ENCODE peak calls at places on chromosome 20, in six cellular contexts. E is ELF-1, M is NCI-H1092, F is KG1, L is GM23338, N is T-helper 1 cell. P is an unnamed sample.

GRCh38 chr20:38383147-38383546 is 36.9 kb downstream of the LBP start:
- DNase-seq in M (no peak), L (no peak), F (no peak), N (no peak), E (no peak), P (no peak)

GRCh38 chr20:32535953-32536823 is 48.9 kb downstream of the NOL4L start:
- DNase-seq in M (peak), F (no peak), L (peak), N (peak), E (peak), P (peak)

GRCh38 chr20:58023346-58023745 is 205.1 kb downstream of the ANKRD60 start:
- DNase-seq in N (no peak), E (no peak), F (no peak), M (no peak), L (no peak), P (no peak)

GRCh38 chr20:45037050-45037449 is 63.9 kb downstream of the KCNS1 start:
- DNase-seq in E (no peak), F (no peak), L (no peak), M (no peak), N (no peak), P (no peak)

GRCh38 chr20:10433623-10434466 is at the start of gene MKKS:
- DNase-seq in N (peak), F (peak), M (peak), E (peak), L (peak), P (peak)

GRCh38 chr20:5078399-5078958 is 41.3 kb downstream of the PCNA start:
- DNase-seq in E (no peak), F (peak), N (peak), M (no peak), L (no peak), P (no peak)

GRCh38 chr20:59823860-59824259 is 109.6 kb downstream of the SYCP2 start:
- DNase-seq in F (no peak), L (no peak), E (no peak), M (no peak), N (no peak), P (no peak)

GRCh38 chr20:41499961-41500725 is 118.0 kb downstream of the CHD6 start:
- DNase-seq in M (no peak), L (no peak), E (no peak), F (no peak), N (no peak), P (no peak)

GRCh38 chr20:34546751-34547181 is 11.8 kb upstream of the MAP1LC3A start:
- DNase-seq in M (peak), E (no peak), N (no peak), F (no peak), L (no peak), P (peak)

GRCh38 chr20:17059465-17059864 is 167.4 kb upstream of the PCSK2 start:
- DNase-seq in N (no peak), L (no peak), F (no peak), M (no peak), E (no peak), P (no peak)

GRCh38 chr20:3821996-3822395 is 1.6 kb downstream of the AP5S1 start:
- DNase-seq in E (no peak), M (no peak), F (no peak), L (no peak), N (no peak), P (no peak)

GRCh38 chr20:54622338-54623280 is 147.2 kb downstream of the DOK5 start:
- DNase-seq in E (no peak), N (no peak), F (no peak), L (no peak), M (no peak), P (no peak)

GRCh38 chr20:24808616-24809015 is 140.5 kb upstream of the CST7 start:
- DNase-seq in E (no peak), F (no peak), M (no peak), L (no peak), N (no peak), P (no peak)

GRCh38 chr20:31860431-31861345 is 9.6 kb downstream of the DUSP15 start:
- DNase-seq in E (peak), M (no peak), N (no peak), F (no peak), L (peak), P (no peak)

GRCh38 chr20:34043025-34043424 is 49.3 kb downstream of the RALY start:
- DNase-seq in F (no peak), M (no peak), L (no peak), N (no peak), E (no peak), P (no peak)

GRCh38 chr20:34945315-34946077 is 10.1 kb downstream of the GSS start:
- DNase-seq in L (no peak), F (no peak), E (no peak), M (no peak), N (no peak), P (no peak)

GRCh38 chr20:57513199-57513598 is 11.7 kb downstream of the CTCFL start:
- DNase-seq in M (no peak), E (no peak), F (no peak), N (no peak), L (no peak), P (no peak)

GRCh38 chr20:9202440-9203080 is 133.7 kb downstream of the PLCB4 start:
- DNase-seq in L (no peak), N (no peak), E (no peak), F (peak), M (no peak), P (no peak)

GRCh38 chr20:58361549-58361948 is 27.5 kb upstream of the VAPB start:
- DNase-seq in M (no peak), E (no peak), L (peak), N (no peak), F (no peak), P (no peak)

GRCh38 chr20:59945175-59945574 is 5.0 kb downstream of the FAM217B start:
- DNase-seq in E (no peak), M (no peak), L (no peak), F (no peak), N (no peak), P (no peak)

GRCh38 chr20:16556299-16556698 is 16.9 kb downstream of the KIF16B start:
- DNase-seq in M (no peak), F (no peak), N (no peak), L (no peak), E (no peak), P (no peak)

GRCh38 chr20:50572922-50573777 is 63.0 kb downstream of the PTPN1 start:
- DNase-seq in E (no peak), L (no peak), N (no peak), F (no peak), M (peak), P (no peak)

GRCh38 chr20:62590301-62591121 is 51.8 kb upstream of the SLCO4A1 start:
- DNase-seq in M (no peak), E (no peak), F (no peak), N (no peak), L (no peak), P (no peak)

GRCh38 chr20:46350201-46350985 is 42.1 kb upstream of the CDH22 start:
- DNase-seq in N (no peak), M (no peak), E (peak), F (no peak), L (peak), P (no peak)

GRCh38 chr20:63206878-63207277 is 9.1 kb downstream of the YTHDF1 start:
- DNase-seq in L (no peak), E (no peak), N (no peak), M (no peak), F (no peak), P (no peak)

GRCh38 chr20:50330504-50331313 is 140.1 kb downstream of the CEBPB start:
- DNase-seq in E (no peak), M (no peak), F (no peak), L (no peak), N (no peak), P (no peak)

GRCh38 chr20:23255658-23256385 is 94.8 kb upstream of the NXT1 start:
- DNase-seq in L (no peak), E (no peak), M (no peak), F (no peak), N (no peak), P (no peak)

GRCh38 chr20:43752051-43752360 is 25.2 kb upstream of the GTSF1L start:
- DNase-seq in F (no peak), N (no peak), M (no peak), L (no peak), E (no peak), P (no peak)

GRCh38 chr20:17643531-17644188 is 38.4 kb downstream of the RRBP1 start:
- DNase-seq in F (no peak), E (no peak), N (no peak), L (no peak), M (no peak), P (no peak)

GRCh38 chr20:52105045-52105572 is 86.5 kb downstream of the ZFP64 start:
- DNase-seq in F (no peak), E (peak), N (no peak), L (peak), M (no peak), P (no peak)

GRCh38 chr20:63309261-63310071 is 16.5 kb downstream of the COL20A1 start:
- DNase-seq in L (peak), N (peak), M (no peak), E (peak), F (no peak), P (peak)

GRCh38 chr20:10306440-10307358 is 88.1 kb downstream of the SNAP25 start:
- DNase-seq in M (no peak), N (no peak), E (no peak), L (no peak), F (no peak), P (no peak)

GRCh38 chr20:61399433-61399832 is 147.4 kb downstream of the CDH4 start:
- DNase-seq in F (no peak), M (no peak), N (no peak), L (no peak), E (no peak), P (no peak)

GRCh38 chr20:61251529-61252393 is at the start of gene CDH4:
- DNase-seq in E (no peak), F (no peak), M (no peak), N (no peak), L (peak), P (no peak)

GRCh38 chr20:58058421-58059140 is 169.9 kb downstream of the ANKRD60 start:
- DNase-seq in F (no peak), E (no peak), M (no peak), L (no peak), N (no peak), P (no peak)

GRCh38 chr20:50799890-50800550 is 5.2 kb downstream of the BCAS4 start:
- DNase-seq in M (no peak), N (no peak), E (no peak), F (no peak), L (no peak), P (no peak)

P was measured in NCI-H2107.